ENCODE peak calls at places on chromosomes 4 and X, in nine cellular contexts. One of them, this sample, is unnamed.

GRCh38 chr4:33837043-33837442 is 2407.3 kb downstream of the ARAP2 start:
- DNase-seq in CD8-positive, alpha-beta T cell: no peak
- DNase-seq in mammary epithelial cell: peak; percentile 28
- DNase-seq in NT2/D1: no peak
- DNase-seq in endodermal cell: no peak
- DNase-seq in colonic mucosa: no peak
- DNase-seq in right atrium auricular region: no peak
- DNase-seq in Panc1: no peak
- DNase-seq in heart left ventricle: no peak
- DNase-seq in this sample: no peak

GRCh38 chrX:37765507-37765906 is 14.4 kb upstream of the CYBB start:
- DNase-seq in CD8-positive, alpha-beta T cell: no peak
- DNase-seq in mammary epithelial cell: no peak
- DNase-seq in NT2/D1: no peak
- DNase-seq in endodermal cell: no peak
- DNase-seq in colonic mucosa: no peak
- DNase-seq in right atrium auricular region: no peak
- DNase-seq in Panc1: no peak
- DNase-seq in heart left ventricle: no peak
- DNase-seq in this sample: no peak

GRCh38 chr4:95445251-95445650 is 103.5 kb downstream of the UNC5C start:
- DNase-seq in CD8-positive, alpha-beta T cell: no peak
- DNase-seq in mammary epithelial cell: no peak
- DNase-seq in NT2/D1: no peak
- DNase-seq in endodermal cell: no peak
- DNase-seq in colonic mucosa: no peak
- DNase-seq in right atrium auricular region: no peak
- DNase-seq in Panc1: no peak
- DNase-seq in heart left ventricle: no peak
- DNase-seq in this sample: no peak

GRCh38 chr4:5883916-5884315 is 9.0 kb downstream of the CRMP1 start:
- DNase-seq in CD8-positive, alpha-beta T cell: no peak
- DNase-seq in mammary epithelial cell: no peak
- DNase-seq in NT2/D1: no peak
- DNase-seq in endodermal cell: no peak
- DNase-seq in colonic mucosa: no peak
- DNase-seq in right atrium auricular region: no peak
- DNase-seq in Panc1: no peak
- DNase-seq in heart left ventricle: no peak
- DNase-seq in this sample: no peak

GRCh38 chr4:143336828-143337599 is at the start of gene GAB1:
- DNase-seq in CD8-positive, alpha-beta T cell: peak; percentile 5
- DNase-seq in mammary epithelial cell: peak; percentile 82
- DNase-seq in NT2/D1: peak; percentile 64
- DNase-seq in endodermal cell: peak; percentile 94
- DNase-seq in colonic mucosa: peak; percentile 82
- DNase-seq in right atrium auricular region: peak; percentile 78
- DNase-seq in Panc1: no peak
- DNase-seq in heart left ventricle: peak; percentile 84
- DNase-seq in this sample: peak; percentile 72

GRCh38 chr4:99811850-99812249 is 4.8 kb upstream of the DAPP1 start:
- DNase-seq in CD8-positive, alpha-beta T cell: peak; percentile 55
- DNase-seq in mammary epithelial cell: peak; percentile 27
- DNase-seq in NT2/D1: no peak
- DNase-seq in endodermal cell: peak; percentile 57
- DNase-seq in colonic mucosa: peak; percentile 61
- DNase-seq in right atrium auricular region: no peak
- DNase-seq in Panc1: peak; percentile 7
- DNase-seq in heart left ventricle: no peak
- DNase-seq in this sample: no peak

GRCh38 chrX:77510007-77510406 is 62.8 kb downstream of the FGF16 start:
- DNase-seq in CD8-positive, alpha-beta T cell: no peak
- DNase-seq in mammary epithelial cell: peak; percentile 23
- DNase-seq in NT2/D1: no peak
- DNase-seq in endodermal cell: no peak
- DNase-seq in colonic mucosa: no peak
- DNase-seq in right atrium auricular region: no peak
- DNase-seq in Panc1: no peak
- DNase-seq in heart left ventricle: no peak
- DNase-seq in this sample: no peak

GRCh38 chr4:82247629-82248028 is 126.2 kb downstream of the HNRNPD start:
- DNase-seq in CD8-positive, alpha-beta T cell: no peak
- DNase-seq in mammary epithelial cell: no peak
- DNase-seq in NT2/D1: no peak
- DNase-seq in endodermal cell: peak; percentile 66
- DNase-seq in colonic mucosa: no peak
- DNase-seq in right atrium auricular region: no peak
- DNase-seq in Panc1: no peak
- DNase-seq in heart left ventricle: no peak
- DNase-seq in this sample: no peak

GRCh38 chrX:100979881-100980607 is 10.5 kb downstream of the ARL13A start:
- DNase-seq in CD8-positive, alpha-beta T cell: no peak
- DNase-seq in mammary epithelial cell: peak; percentile 73
- DNase-seq in NT2/D1: no peak
- DNase-seq in endodermal cell: no peak
- DNase-seq in colonic mucosa: no peak
- DNase-seq in right atrium auricular region: no peak
- DNase-seq in Panc1: no peak
- DNase-seq in heart left ventricle: no peak
- DNase-seq in this sample: no peak

GRCh38 chr4:54100607-54101189 is 735 bp downstream of the GSX2 start:
- DNase-seq in CD8-positive, alpha-beta T cell: peak; percentile 35
- DNase-seq in mammary epithelial cell: no peak
- DNase-seq in NT2/D1: no peak
- DNase-seq in endodermal cell: peak; percentile 58
- DNase-seq in colonic mucosa: no peak
- DNase-seq in right atrium auricular region: no peak
- DNase-seq in Panc1: no peak
- DNase-seq in heart left ventricle: no peak
- DNase-seq in this sample: no peak

GRCh38 chr4:149801416-149801815 is 14.2 kb downstream of the IQCM start:
- DNase-seq in CD8-positive, alpha-beta T cell: no peak
- DNase-seq in mammary epithelial cell: no peak
- DNase-seq in NT2/D1: no peak
- DNase-seq in endodermal cell: no peak
- DNase-seq in colonic mucosa: no peak
- DNase-seq in right atrium auricular region: no peak
- DNase-seq in Panc1: no peak
- DNase-seq in heart left ventricle: no peak
- DNase-seq in this sample: no peak

GRCh38 chr4:10074076-10074766 is 42.4 kb downstream of the WDR1 start:
- DNase-seq in CD8-positive, alpha-beta T cell: no peak
- DNase-seq in mammary epithelial cell: no peak
- DNase-seq in NT2/D1: no peak
- DNase-seq in endodermal cell: peak; percentile 37
- DNase-seq in colonic mucosa: no peak
- DNase-seq in right atrium auricular region: no peak
- DNase-seq in Panc1: no peak
- DNase-seq in heart left ventricle: no peak
- DNase-seq in this sample: no peak

GRCh38 chrX:106069048-106069447 is 30.5 kb upstream of the SERPINA7 start:
- DNase-seq in CD8-positive, alpha-beta T cell: no peak
- DNase-seq in mammary epithelial cell: no peak
- DNase-seq in NT2/D1: no peak
- DNase-seq in endodermal cell: no peak
- DNase-seq in colonic mucosa: no peak
- DNase-seq in right atrium auricular region: no peak
- DNase-seq in Panc1: no peak
- DNase-seq in heart left ventricle: no peak
- DNase-seq in this sample: no peak

GRCh38 chrX:49001521-49002090 is 458 bp downstream of the GRIPAP1 start:
- DNase-seq in CD8-positive, alpha-beta T cell: peak; percentile 60
- DNase-seq in mammary epithelial cell: peak; percentile 52
- DNase-seq in NT2/D1: peak; percentile 46
- DNase-seq in endodermal cell: peak; percentile 72
- DNase-seq in colonic mucosa: peak; percentile 21
- DNase-seq in right atrium auricular region: no peak
- DNase-seq in Panc1: no peak
- DNase-seq in heart left ventricle: peak; percentile 9
- DNase-seq in this sample: peak; percentile 19

GRCh38 chr4:40563401-40563800 is 66.3 kb downstream of the RBM47 start:
- DNase-seq in CD8-positive, alpha-beta T cell: no peak
- DNase-seq in mammary epithelial cell: no peak
- DNase-seq in NT2/D1: no peak
- DNase-seq in endodermal cell: no peak
- DNase-seq in colonic mucosa: no peak
- DNase-seq in right atrium auricular region: no peak
- DNase-seq in Panc1: no peak
- DNase-seq in heart left ventricle: no peak
- DNase-seq in this sample: no peak

GRCh38 chr4:84965558-84966381 is 720 bp downstream of the WDFY3 start:
- DNase-seq in CD8-positive, alpha-beta T cell: no peak
- DNase-seq in mammary epithelial cell: peak; percentile 39
- DNase-seq in NT2/D1: peak; percentile 11
- DNase-seq in endodermal cell: peak; percentile 86
- DNase-seq in colonic mucosa: peak; percentile 41
- DNase-seq in right atrium auricular region: no peak
- DNase-seq in Panc1: no peak
- DNase-seq in heart left ventricle: peak; percentile 46
- DNase-seq in this sample: peak; percentile 38

GRCh38 chr4:16123356-16124084 is 39.7 kb upstream of the PROM1 start:
- DNase-seq in CD8-positive, alpha-beta T cell: no peak
- DNase-seq in mammary epithelial cell: no peak
- DNase-seq in NT2/D1: no peak
- DNase-seq in endodermal cell: peak; percentile 46
- DNase-seq in colonic mucosa: peak; percentile 49
- DNase-seq in right atrium auricular region: no peak
- DNase-seq in Panc1: no peak
- DNase-seq in heart left ventricle: no peak
- DNase-seq in this sample: no peak

GRCh38 chrX:49233176-49233575 is at the start of gene CACNA1F:
- DNase-seq in CD8-positive, alpha-beta T cell: no peak
- DNase-seq in mammary epithelial cell: no peak
- DNase-seq in NT2/D1: no peak
- DNase-seq in endodermal cell: no peak
- DNase-seq in colonic mucosa: no peak
- DNase-seq in right atrium auricular region: no peak
- DNase-seq in Panc1: no peak
- DNase-seq in heart left ventricle: no peak
- DNase-seq in this sample: no peak

GRCh38 chr4:130043796-130044195 is 947.8 kb downstream of the C4orf33 start:
- DNase-seq in CD8-positive, alpha-beta T cell: no peak
- DNase-seq in mammary epithelial cell: no peak
- DNase-seq in NT2/D1: no peak
- DNase-seq in endodermal cell: no peak
- DNase-seq in colonic mucosa: no peak
- DNase-seq in right atrium auricular region: no peak
- DNase-seq in Panc1: no peak
- DNase-seq in heart left ventricle: no peak
- DNase-seq in this sample: no peak

GRCh38 chr4:39435875-39436563 is 22.7 kb downstream of the RPL9 start:
- DNase-seq in CD8-positive, alpha-beta T cell: no peak
- DNase-seq in mammary epithelial cell: no peak
- DNase-seq in NT2/D1: no peak
- DNase-seq in endodermal cell: no peak
- DNase-seq in colonic mucosa: no peak
- DNase-seq in right atrium auricular region: no peak
- DNase-seq in Panc1: no peak
- DNase-seq in heart left ventricle: no peak
- DNase-seq in this sample: no peak
- H3K4me1 ChIP-seq in CD8-positive, alpha-beta T cell: no peaks in the 10 kb centered on the region
- H3K4me1 ChIP-seq in mammary epithelial cell: no peaks in the 10 kb centered on the region
- H3K4me1 ChIP-seq in NT2/D1: peaks cover 2% of the 10 kb centered on the region
- H3K4me1 ChIP-seq in endodermal cell: no peaks in the 10 kb centered on the region
- H3K4me1 ChIP-seq in colonic mucosa: no peaks in the 10 kb centered on the region
- H3K4me1 ChIP-seq in right atrium auricular region: no peaks in the 10 kb centered on the region
- H3K4me1 ChIP-seq in Panc1: no peaks in the 10 kb centered on the region
- H3K4me1 ChIP-seq in heart left ventricle: no peaks in the 10 kb centered on the region
- H3K4me1 ChIP-seq in this sample: no peaks in the 10 kb centered on the region

DNA sequence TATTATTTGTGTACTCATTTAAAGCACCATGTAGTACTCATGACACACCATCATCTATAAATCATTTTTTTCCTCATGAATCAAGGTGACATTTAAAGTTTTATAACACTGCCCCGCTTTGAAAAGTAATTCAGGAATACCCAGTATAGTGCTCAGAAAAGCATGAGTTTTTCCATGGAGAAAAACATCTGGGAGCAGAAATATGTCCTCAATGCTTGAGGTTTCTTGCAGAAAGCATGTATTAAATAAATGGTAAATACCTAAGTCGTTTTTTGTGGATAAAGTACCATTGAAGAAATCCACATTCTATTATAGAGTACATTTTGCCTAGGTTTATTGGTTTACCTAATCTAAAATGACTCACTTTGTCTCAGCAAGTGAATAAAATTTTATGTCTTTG is 66.2 kb downstream of the UBA6 start:
- DNase-seq in CD8-positive, alpha-beta T cell: no peak
- DNase-seq in mammary epithelial cell: no peak
- DNase-seq in NT2/D1: no peak
- DNase-seq in endodermal cell: no peak
- DNase-seq in colonic mucosa: no peak
- DNase-seq in right atrium auricular region: no peak
- DNase-seq in Panc1: no peak
- DNase-seq in heart left ventricle: no peak
- DNase-seq in this sample: no peak
- H3K36me3 ChIP-seq in CD8-positive, alpha-beta T cell: peaks cover 7% of the 10 kb centered on the region
- H3K36me3 ChIP-seq in mammary epithelial cell: peaks cover 57% of the 10 kb centered on the region
- H3K36me3 ChIP-seq in NT2/D1: peaks cover 57% of the 10 kb centered on the region
- H3K36me3 ChIP-seq in endodermal cell: peaks cover 83% of the 10 kb centered on the region
- H3K36me3 ChIP-seq in colonic mucosa: peaks cover 10% of the 10 kb centered on the region
- H3K36me3 ChIP-seq in right atrium auricular region: peaks cover 36% of the 10 kb centered on the region
- H3K36me3 ChIP-seq in Panc1: peaks cover 28% of the 10 kb centered on the region
- H3K36me3 ChIP-seq in heart left ventricle: peaks cover 85% of the 10 kb centered on the region
- H3K36me3 ChIP-seq in this sample: no peaks in the 10 kb centered on the region

DNA sequence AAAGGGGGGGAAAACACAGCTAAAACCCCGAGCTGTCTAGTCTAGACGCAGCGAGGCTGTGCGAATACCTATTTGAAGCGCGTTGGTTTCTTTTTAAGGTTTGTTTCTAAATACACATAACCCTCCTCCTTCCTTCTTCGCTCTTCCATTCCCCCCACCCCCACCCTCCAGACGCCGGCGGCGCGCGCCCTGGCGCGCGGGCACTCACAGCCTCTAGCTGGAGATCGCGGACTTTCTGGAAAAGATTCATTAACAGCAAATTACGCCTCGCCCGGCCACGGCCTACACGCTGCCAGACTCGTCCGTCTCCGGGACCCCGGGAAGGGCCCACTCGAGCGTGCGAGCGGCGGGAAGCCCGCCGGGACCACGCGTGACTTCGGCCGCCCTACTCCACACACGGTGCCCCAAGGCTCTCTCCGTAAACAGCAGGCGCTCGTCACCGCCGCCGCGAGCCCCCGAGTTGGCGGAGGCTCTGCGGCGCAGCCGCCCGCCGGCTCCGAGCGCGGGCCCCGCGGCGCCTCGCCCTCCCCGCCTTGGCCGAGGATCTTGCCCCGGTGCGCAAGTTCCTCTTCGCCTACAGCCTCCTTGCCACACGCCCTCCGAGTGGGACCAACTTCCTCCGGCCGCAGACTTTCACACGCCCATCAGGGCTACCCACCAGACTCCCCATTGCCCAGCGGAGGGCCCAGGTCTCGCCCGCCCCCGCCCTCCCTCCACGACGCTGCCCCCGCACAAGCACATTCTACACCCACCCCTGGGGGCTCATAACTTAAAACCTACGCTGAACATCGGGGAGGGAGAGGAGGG is 2.0 kb downstream of the BCOR start:
- DNase-seq in CD8-positive, alpha-beta T cell: peak; percentile 22
- DNase-seq in mammary epithelial cell: peak; percentile 18
- DNase-seq in NT2/D1: no peak
- DNase-seq in endodermal cell: peak; percentile 71
- DNase-seq in colonic mucosa: no peak
- DNase-seq in right atrium auricular region: no peak
- DNase-seq in Panc1: no peak
- DNase-seq in heart left ventricle: no peak
- DNase-seq in this sample: no peak
- H3K27me3 ChIP-seq in CD8-positive, alpha-beta T cell: no peaks in the 10 kb centered on the region
- H3K27me3 ChIP-seq in mammary epithelial cell: peaks cover 37% of the 10 kb centered on the region
- H3K27me3 ChIP-seq in NT2/D1: peaks cover 10% of the 10 kb centered on the region
- H3K27me3 ChIP-seq in endodermal cell: no peaks in the 10 kb centered on the region
- H3K27me3 ChIP-seq in colonic mucosa: peaks cover 42% of the 10 kb centered on the region
- H3K27me3 ChIP-seq in right atrium auricular region: no peaks in the 10 kb centered on the region
- H3K27me3 ChIP-seq in Panc1: no peaks in the 10 kb centered on the region
- H3K27me3 ChIP-seq in heart left ventricle: no peaks in the 10 kb centered on the region
- H3K27me3 ChIP-seq in this sample: no peaks in the 10 kb centered on the region

GRCh38 chr4:7693711-7694110 is 245.9 kb downstream of the AFAP1 start:
- DNase-seq in CD8-positive, alpha-beta T cell: no peak
- DNase-seq in mammary epithelial cell: no peak
- DNase-seq in NT2/D1: no peak
- DNase-seq in endodermal cell: no peak
- DNase-seq in colonic mucosa: no peak
- DNase-seq in right atrium auricular region: no peak
- DNase-seq in Panc1: no peak
- DNase-seq in heart left ventricle: no peak
- DNase-seq in this sample: no peak
- H3K4me1 ChIP-seq in CD8-positive, alpha-beta T cell: no peaks in the 10 kb centered on the region
- H3K4me1 ChIP-seq in mammary epithelial cell: peaks cover 10% of the 10 kb centered on the region
- H3K4me1 ChIP-seq in NT2/D1: no peaks in the 10 kb centered on the region
- H3K4me1 ChIP-seq in endodermal cell: no peaks in the 10 kb centered on the region
- H3K4me1 ChIP-seq in colonic mucosa: no peaks in the 10 kb centered on the region
- H3K4me1 ChIP-seq in right atrium auricular region: no peaks in the 10 kb centered on the region
- H3K4me1 ChIP-seq in Panc1: no peaks in the 10 kb centered on the region
- H3K4me1 ChIP-seq in heart left ventricle: no peaks in the 10 kb centered on the region
- H3K4me1 ChIP-seq in this sample: no peaks in the 10 kb centered on the region